ENCODE peak calls at places on chromosomes 1 and 21, in five cellular contexts. G, A, Y, C and J are unnamed samples. For H4K20me1, the result is how much of the 10 kb centered on the place peaks cover.

GRCh38 chr1:159867322-159868064 is 5.0 kb upstream of the VSIG8 start:
- DNase-seq in G (peak), A (no peak), Y (peak), C (no peak), J (no peak)

GRCh38 chr1:87765686-87766085 is 437.0 kb downstream of the LMO4 start:
- DNase-seq in G (peak), A (peak), Y (no peak), C (no peak), J (no peak)

GRCh38 chr21:46226920-46227599 is 1.5 kb downstream of the LSS start:
- DNase-seq in G (peak), A (no peak), Y (no peak), C (peak), J (peak)

GRCh38 chr1:96116707-96117106 is 604.9 kb upstream of the PTBP2 start:
- DNase-seq in G (peak), A (no peak), Y (no peak), C (no peak), J (peak)

GRCh38 chr1:101440484-101440883 is 203.7 kb downstream of the S1PR1 start:
- DNase-seq in G (no peak), A (no peak), Y (no peak), C (no peak), J (no peak)

GRCh38 chr1:93344484-93344883 is 1.2 kb upstream of the DR1 start:
- DNase-seq in G (no peak), A (no peak), Y (no peak), C (no peak), J (no peak)

GRCh38 chr1:148263906-148264255 is 111.8 kb upstream of the NBPF11 start:
- DNase-seq in G (no peak), A (no peak), Y (peak), C (no peak), J (no peak)

GRCh38 chr1:109241841-109242301 is 7.5 kb upstream of the CELSR2 start:
- DNase-seq in G (peak), A (no peak), Y (no peak), C (no peak), J (no peak)

GRCh38 chr1:191579019-191579418 is 579.2 kb upstream of the RGS18 start:
- DNase-seq in G (peak), A (no peak), Y (no peak), C (no peak), J (no peak)

GRCh38 chr1:82367456-82367855 is 566.7 kb downstream of the ADGRL2 start:
- DNase-seq in G (no peak), A (no peak), Y (no peak), C (no peak), J (no peak)

DNA sequence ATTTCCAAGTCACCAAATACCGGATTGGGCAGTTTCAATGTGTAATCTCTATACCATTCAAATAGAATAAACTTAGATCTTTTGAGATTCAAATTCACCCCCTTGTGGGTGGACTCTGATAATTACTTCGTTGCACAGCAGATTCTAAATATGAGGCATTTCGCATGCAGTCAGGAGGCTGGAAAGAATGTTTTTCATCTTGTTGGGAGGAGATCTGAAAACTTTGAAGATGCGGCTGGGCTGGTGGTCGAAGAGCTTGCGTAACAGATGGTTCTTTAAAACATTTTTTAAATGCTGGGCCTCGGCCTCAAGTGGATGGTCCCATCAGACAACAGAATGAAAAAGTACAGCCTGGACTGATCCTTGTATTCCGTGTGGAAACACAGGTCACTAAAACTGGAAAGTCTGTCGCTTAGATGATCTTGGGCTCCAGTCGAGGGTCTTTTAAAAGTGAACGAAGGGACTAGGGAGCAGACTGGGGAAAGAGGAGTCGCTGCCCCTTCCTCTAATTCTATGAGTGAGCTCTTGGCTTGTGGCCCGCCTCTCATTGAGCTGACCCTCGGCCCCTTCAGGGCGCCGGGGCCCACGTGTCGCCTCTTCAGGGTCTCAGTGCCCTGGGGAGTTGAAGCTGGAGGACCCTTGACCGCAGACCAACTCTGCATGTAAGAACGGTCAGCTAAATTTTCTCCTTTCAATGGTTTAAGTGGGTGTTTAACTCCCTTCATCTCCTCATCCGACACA is 10.6 kb downstream of the NR5A2 start:
- DNase-seq in G (no peak), A (no peak), Y (peak), C (no peak), J (no peak)
- H3K4me3 ChIP-seq in G (no peak), A (no peak), Y (peak), C (no peak), J (no peak)

GRCh38 chr1:940121-941026 is 16.7 kb downstream of the SAMD11 start:
- DNase-seq in G (peak), A (peak), Y (peak), C (no peak), J (peak)
- TF ChIP-seq EZH2 in G (peak), A (no peak), Y (peak), C (peak), J (no peak)

DNA sequence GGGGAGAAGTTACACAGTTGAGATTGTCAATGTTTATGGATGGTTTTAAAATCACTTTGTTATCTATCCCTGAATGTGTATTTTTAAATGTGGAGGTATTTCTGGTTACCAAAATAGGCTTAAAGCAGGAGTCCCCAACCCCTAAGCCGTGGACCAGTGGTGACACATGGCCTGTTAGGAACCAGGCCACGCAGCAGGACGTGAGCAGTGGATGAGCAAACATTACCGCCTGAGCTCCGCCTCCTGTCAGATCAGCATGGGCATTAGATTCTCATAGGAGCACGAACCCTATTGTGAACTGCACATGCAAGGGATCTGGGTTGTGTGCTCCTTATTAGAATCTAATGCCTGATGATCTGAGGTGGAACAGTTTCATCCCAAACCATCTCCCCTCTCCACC is 151.6 kb downstream of the GALNT2 start:
- DNase-seq in G (no peak), A (no peak), Y (no peak), C (no peak), J (no peak)
- H4K20me1 ChIP-seq in G (under half), A (under half), Y (under half), C (under half), J (half or more)

DNA sequence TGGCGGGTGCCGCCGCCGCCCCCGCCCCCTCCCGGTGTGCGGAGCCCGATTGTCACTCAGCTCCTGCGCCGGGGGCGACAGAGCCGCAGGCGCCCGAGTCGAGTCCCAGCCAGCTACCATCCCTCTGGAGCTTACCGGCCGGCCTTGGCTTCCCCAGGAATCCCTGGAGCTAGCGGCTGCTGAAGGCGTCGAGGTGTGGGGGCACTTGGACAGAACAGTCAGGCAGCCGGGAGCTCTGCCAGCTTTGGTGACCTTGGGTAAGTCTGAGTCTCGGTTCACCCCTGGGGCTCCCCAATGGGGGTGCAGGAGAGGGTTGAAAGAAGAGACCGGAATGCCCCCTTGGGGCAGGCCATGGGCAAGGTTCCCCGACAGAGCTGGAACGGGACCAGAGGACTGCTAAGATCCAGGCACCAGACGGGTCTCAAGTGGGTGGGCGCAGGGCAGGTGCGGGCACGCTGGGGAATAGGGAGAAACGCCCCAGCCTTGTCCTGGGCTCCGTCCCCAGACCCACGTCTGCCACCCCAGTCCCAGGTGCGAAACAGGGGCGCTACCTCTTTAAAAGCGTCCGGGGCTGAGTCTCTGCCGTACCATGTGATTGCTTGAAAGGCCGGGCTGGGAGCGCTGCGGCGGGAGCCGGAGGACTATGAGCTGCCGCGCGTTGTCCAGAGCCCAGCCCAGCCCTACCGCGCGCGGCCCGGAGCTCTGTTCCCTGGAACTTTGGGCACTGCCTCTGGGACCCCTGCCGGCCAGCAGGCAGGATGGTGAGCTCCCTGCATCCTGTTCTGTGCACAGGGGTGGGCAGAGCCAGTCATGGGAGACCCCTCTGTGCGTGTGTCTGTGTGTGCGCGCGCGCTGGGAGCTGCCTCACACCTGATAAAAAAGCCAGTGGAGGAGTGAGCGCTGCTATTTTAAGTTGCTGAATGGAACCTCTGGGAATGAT is at the start of gene ADORA1:
- DNase-seq in G (peak), A (peak), Y (peak), C (peak), J (peak)
- H3K4me3 ChIP-seq in G (peak), A (peak), Y (peak), C (peak), J (peak)

DNA sequence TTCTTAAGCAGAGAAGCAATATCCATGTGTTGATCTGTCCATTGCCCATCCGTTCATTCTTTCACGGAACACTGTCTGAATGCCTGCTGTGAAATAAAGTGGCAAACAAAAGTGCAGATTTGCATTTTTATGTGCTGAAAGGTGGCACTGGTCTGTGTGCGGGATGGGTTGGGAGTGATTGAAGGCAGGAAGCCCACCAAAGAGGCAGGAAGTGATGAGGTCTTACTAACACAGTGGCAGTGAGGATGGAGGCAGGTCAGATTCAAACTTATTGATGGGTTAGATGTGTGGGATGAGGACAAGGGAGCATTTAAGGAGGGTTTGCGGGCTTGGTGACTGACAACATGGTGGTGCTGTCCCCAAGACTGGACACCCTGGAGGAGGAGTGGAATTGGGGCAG is 8.3 kb downstream of the PTPRF start:
- DNase-seq in G (no peak), A (no peak), Y (no peak), C (no peak), J (no peak)
- TF ChIP-seq EZH2 in G (no peak), A (no peak), Y (no peak), C (no peak), J (no peak)